ENCODE peak calls at places on chromosomes 2 and 18, in six cellular contexts. V, N, Z, F, K and Q are unnamed samples.

GRCh38 chr2:53519925-53520629 is 247.5 kb upstream of the CHAC2 start:
- DNase-seq in Z (no peak), N (no peak), K (no peak), V (no peak), F (no peak), Q (no peak)

GRCh38 chr2:69692424-69692823 is 48.9 kb upstream of the AAK1 start:
- DNase-seq in F (no peak), V (no peak), Z (peak), K (peak), N (no peak), Q (no peak)

GRCh38 chr2:203177361-203177760 is 61.5 kb upstream of the CYP20A1 start:
- DNase-seq in F (no peak), N (no peak), Z (peak), V (no peak), K (no peak), Q (no peak)

GRCh38 chr2:208129804-208130712 is at the start of gene CRYGC:
- DNase-seq in F (no peak), V (no peak), N (no peak), Z (no peak), K (no peak), Q (no peak)

GRCh38 chr2:238947920-238948710 is 100.2 kb downstream of the TWIST2 start:
- DNase-seq in F (no peak), K (peak), V (no peak), Z (peak), N (peak), Q (peak)

GRCh38 chr2:109005686-109006204 is 16.7 kb upstream of the EDAR start:
- DNase-seq in Z (no peak), K (peak), N (no peak), V (no peak), F (no peak), Q (no peak)

GRCh38 chr2:165681841-165682240 is 112.2 kb downstream of the GALNT3 start:
- DNase-seq in V (no peak), Z (no peak), F (no peak), N (no peak), K (no peak), Q (no peak)

GRCh38 chr2:232288489-232288888 is 90.1 kb upstream of the ALPP start:
- DNase-seq in F (no peak), V (no peak), Z (no peak), K (no peak), N (no peak), Q (no peak)

GRCh38 chr2:62284980-62285379 is 89.1 kb downstream of the B3GNT2 start:
- DNase-seq in F (no peak), Z (no peak), K (no peak), N (no peak), V (no peak), Q (no peak)

DNA sequence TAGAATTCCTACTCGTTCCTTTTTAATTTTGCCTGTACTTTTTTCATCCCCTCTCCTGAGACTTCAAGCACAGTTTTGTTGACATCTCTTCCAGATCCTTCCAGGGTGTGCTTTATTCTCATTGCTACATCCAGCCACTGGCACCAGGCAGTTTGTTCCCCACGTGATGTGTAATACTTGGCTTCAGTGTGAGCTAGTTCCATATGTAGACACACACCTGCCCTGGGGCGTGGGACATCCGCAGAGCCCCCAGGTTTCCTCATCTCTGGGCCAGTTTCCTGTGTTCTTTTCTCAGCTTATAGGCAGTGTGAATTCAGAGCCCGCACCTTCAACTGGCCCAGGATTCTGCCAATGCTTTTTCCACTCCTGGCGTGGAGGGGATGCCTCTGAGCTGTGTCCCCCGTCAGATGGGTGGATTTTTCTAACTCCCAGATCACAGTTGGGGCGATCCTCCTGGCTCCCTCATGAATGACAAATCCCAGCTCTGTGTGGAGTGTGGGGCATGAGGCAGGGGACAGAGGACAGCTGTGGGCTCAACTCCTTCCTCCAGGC is 46.6 kb downstream of the DIPK1C start:
- DNase-seq in Z (no peak), N (no peak), F (no peak), K (no peak), V (no peak), Q (no peak)
- TF ChIP-seq CTCF in Z (no peak), N (no peak), F (no peak), K (no peak), V (no peak), Q (no peak)

GRCh38 chr2:64888591-64889309 is 100.4 kb upstream of the SLC1A4 start:
- DNase-seq in F (no peak), N (no peak), V (no peak), Z (peak), K (peak), Q (peak)
- TF ChIP-seq CTCF in F (peak), N (no peak), V (peak), Z (peak), K (peak), Q (peak)

GRCh38 chr2:96167407-96168013 is 22.3 kb upstream of the DUSP2 start:
- DNase-seq in N (no peak), Z (no peak), V (no peak), K (no peak), F (no peak), Q (no peak)

GRCh38 chr2:96163768-96164429 is 18.7 kb upstream of the DUSP2 start:
- DNase-seq in F (no peak), N (no peak), Z (no peak), V (no peak), K (no peak), Q (no peak)

GRCh38 chr2:96163415-96163767 is 18.2 kb upstream of the DUSP2 start:
- DNase-seq in N (no peak), V (no peak), F (no peak), K (no peak), Z (no peak), Q (no peak)

GRCh38 chr2:96161785-96162367 is 16.6 kb upstream of the DUSP2 start:
- DNase-seq in F (no peak), N (no peak), V (no peak), Z (no peak), K (no peak), Q (no peak)

GRCh38 chr2:96164459-96165184 is 19.4 kb upstream of the DUSP2 start:
- DNase-seq in K (no peak), V (peak), Z (no peak), N (no peak), F (no peak), Q (no peak)
- TF ChIP-seq CTCF in K (no peak), V (no peak), Z (no peak), N (no peak), F (no peak), Q (no peak)

GRCh38 chr2:64586883-64587481 is 62.9 kb downstream of the AFTPH start:
- DNase-seq in K (peak), V (peak), F (no peak), N (no peak), Z (peak), Q (no peak)
- TF ChIP-seq CTCF in K (peak), V (peak), F (peak), N (peak), Z (peak), Q (peak)

GRCh38 chr2:43131051-43131889 is 95.1 kb downstream of the ZFP36L2 start:
- DNase-seq in Z (peak), K (peak), V (peak), F (no peak), N (peak), Q (peak)
- TF ChIP-seq CTCF in Z (peak), K (peak), V (peak), F (peak), N (no peak), Q (no peak)

GRCh38 chr2:105294844-105295481 is 34.6 kb downstream of the TGFBRAP1 start:
- DNase-seq in F (peak), N (peak), K (peak), Z (peak), V (peak), Q (peak)
- TF ChIP-seq CTCF in F (peak), N (peak), K (peak), Z (peak), V (peak), Q (peak)